ENCODE peak calls at places on chromosomes 11 and 22, in six cellular contexts. One of them, this sample, is unnamed.
A peak's percentile ranks its signal among the peaks of the same experiment; 100 is the strongest.

GRCh38 chr11:118838905-118839553 is 44.7 kb upstream of the CXCR5 start:
- ATAC-seq in central memory CD8-positive, alpha-beta T cell: no peak
- ATAC-seq in PC-3: no peak
- ATAC-seq in CD4-positive, alpha-beta T cell: no peak
- ATAC-seq in T-helper 17 cell: no peak
- ATAC-seq in activated CD4-positive, alpha-beta T cell treated with anti-CD3 and anti-CD28 coated beads for 36 hours: peak; percentile 43
- ATAC-seq in this sample: no peak

GRCh38 chr11:130369141-130369691 is 54.5 kb upstream of the ZBTB44 start:
- ATAC-seq in activated CD4-positive, alpha-beta T cell treated with anti-CD3 and anti-CD28 coated beads for 36 hours: no peak
- ATAC-seq in PC-3: no peak
- ATAC-seq in T-helper 17 cell: no peak
- ATAC-seq in CD4-positive, alpha-beta T cell: no peak
- ATAC-seq in central memory CD8-positive, alpha-beta T cell: no peak
- ATAC-seq in this sample: peak; percentile 21

GRCh38 chr11:46611526-46612304 is 5.3 kb downstream of the HARBI1 start:
- ATAC-seq in PC-3: no peak
- ATAC-seq in T-helper 17 cell: no peak
- ATAC-seq in central memory CD8-positive, alpha-beta T cell: no peak
- ATAC-seq in activated CD4-positive, alpha-beta T cell treated with anti-CD3 and anti-CD28 coated beads for 36 hours: no peak
- ATAC-seq in CD4-positive, alpha-beta T cell: no peak
- ATAC-seq in this sample: no peak

GRCh38 chr11:32594272-32594671 is 10.6 kb downstream of the EIF3M start:
- ATAC-seq in activated CD4-positive, alpha-beta T cell treated with anti-CD3 and anti-CD28 coated beads for 36 hours: peak; percentile 54
- ATAC-seq in PC-3: no peak
- ATAC-seq in T-helper 17 cell: no peak
- ATAC-seq in CD4-positive, alpha-beta T cell: no peak
- ATAC-seq in central memory CD8-positive, alpha-beta T cell: no peak
- ATAC-seq in this sample: no peak

GRCh38 chr11:30585067-30585891 is 874 bp downstream of the MPPED2 start:
- ATAC-seq in CD4-positive, alpha-beta T cell: peak; percentile 27
- ATAC-seq in activated CD4-positive, alpha-beta T cell treated with anti-CD3 and anti-CD28 coated beads for 36 hours: peak; percentile 57
- ATAC-seq in T-helper 17 cell: no peak
- ATAC-seq in PC-3: no peak
- ATAC-seq in central memory CD8-positive, alpha-beta T cell: peak; percentile 32
- ATAC-seq in this sample: peak; percentile 42

GRCh38 chr22:31861226-31861840 is 83.0 kb upstream of the YWHAH start:
- ATAC-seq in activated CD4-positive, alpha-beta T cell treated with anti-CD3 and anti-CD28 coated beads for 36 hours: peak; percentile 88
- ATAC-seq in CD4-positive, alpha-beta T cell: no peak
- ATAC-seq in T-helper 17 cell: no peak
- ATAC-seq in PC-3: peak; percentile 43
- ATAC-seq in central memory CD8-positive, alpha-beta T cell: no peak
- ATAC-seq in this sample: peak; percentile 24

GRCh38 chr22:46072030-46072881 is 78.1 kb upstream of the PPARA start:
- ATAC-seq in activated CD4-positive, alpha-beta T cell treated with anti-CD3 and anti-CD28 coated beads for 36 hours: peak; percentile 12
- ATAC-seq in CD4-positive, alpha-beta T cell: peak; percentile 3
- ATAC-seq in PC-3: no peak
- ATAC-seq in central memory CD8-positive, alpha-beta T cell: no peak
- ATAC-seq in T-helper 17 cell: peak; percentile 22
- ATAC-seq in this sample: no peak

GRCh38 chr11:128598755-128599154 is 11.4 kb upstream of the ETS1 start:
- ATAC-seq in CD4-positive, alpha-beta T cell: no peak
- ATAC-seq in activated CD4-positive, alpha-beta T cell treated with anti-CD3 and anti-CD28 coated beads for 36 hours: no peak
- ATAC-seq in PC-3: no peak
- ATAC-seq in T-helper 17 cell: no peak
- ATAC-seq in central memory CD8-positive, alpha-beta T cell: no peak
- ATAC-seq in this sample: no peak

GRCh38 chr11:132050577-132051180 is 680.3 kb downstream of the NTM start:
- ATAC-seq in central memory CD8-positive, alpha-beta T cell: no peak
- ATAC-seq in activated CD4-positive, alpha-beta T cell treated with anti-CD3 and anti-CD28 coated beads for 36 hours: no peak
- ATAC-seq in T-helper 17 cell: no peak
- ATAC-seq in CD4-positive, alpha-beta T cell: no peak
- ATAC-seq in PC-3: no peak
- ATAC-seq in this sample: peak; percentile 83

GRCh38 chr11:92285776-92286175 is 61.2 kb downstream of the FAT3 start:
- ATAC-seq in CD4-positive, alpha-beta T cell: no peak
- ATAC-seq in PC-3: no peak
- ATAC-seq in activated CD4-positive, alpha-beta T cell treated with anti-CD3 and anti-CD28 coated beads for 36 hours: no peak
- ATAC-seq in central memory CD8-positive, alpha-beta T cell: no peak
- ATAC-seq in T-helper 17 cell: no peak
- ATAC-seq in this sample: no peak

GRCh38 chr11:129315781-129316579 is 59.7 kb upstream of the BARX2 start:
- ATAC-seq in central memory CD8-positive, alpha-beta T cell: no peak
- ATAC-seq in PC-3: peak; percentile 72
- ATAC-seq in activated CD4-positive, alpha-beta T cell treated with anti-CD3 and anti-CD28 coated beads for 36 hours: no peak
- ATAC-seq in CD4-positive, alpha-beta T cell: no peak
- ATAC-seq in T-helper 17 cell: no peak
- ATAC-seq in this sample: no peak

GRCh38 chr11:71200761-71201160 is 51.6 kb downstream of the SHANK2 start:
- ATAC-seq in central memory CD8-positive, alpha-beta T cell: no peak
- ATAC-seq in T-helper 17 cell: no peak
- ATAC-seq in PC-3: no peak
- ATAC-seq in activated CD4-positive, alpha-beta T cell treated with anti-CD3 and anti-CD28 coated beads for 36 hours: no peak
- ATAC-seq in CD4-positive, alpha-beta T cell: no peak
- ATAC-seq in this sample: no peak

GRCh38 chr11:68924073-68924925 is 20.6 kb downstream of the IGHMBP2 start:
- ATAC-seq in T-helper 17 cell: no peak
- ATAC-seq in PC-3: no peak
- ATAC-seq in CD4-positive, alpha-beta T cell: no peak
- ATAC-seq in activated CD4-positive, alpha-beta T cell treated with anti-CD3 and anti-CD28 coated beads for 36 hours: no peak
- ATAC-seq in central memory CD8-positive, alpha-beta T cell: no peak
- ATAC-seq in this sample: no peak

GRCh38 chr22:44973829-44974228 is 36.0 kb downstream of the PHF21B start:
- ATAC-seq in T-helper 17 cell: no peak
- ATAC-seq in activated CD4-positive, alpha-beta T cell treated with anti-CD3 and anti-CD28 coated beads for 36 hours: no peak
- ATAC-seq in central memory CD8-positive, alpha-beta T cell: no peak
- ATAC-seq in CD4-positive, alpha-beta T cell: no peak
- ATAC-seq in PC-3: no peak
- ATAC-seq in this sample: no peak

GRCh38 chr11:68031136-68031459 is 617 bp downstream of the NDUFS8 start:
- ATAC-seq in activated CD4-positive, alpha-beta T cell treated with anti-CD3 and anti-CD28 coated beads for 36 hours: no peak
- ATAC-seq in PC-3: no peak
- ATAC-seq in CD4-positive, alpha-beta T cell: no peak
- ATAC-seq in T-helper 17 cell: no peak
- ATAC-seq in central memory CD8-positive, alpha-beta T cell: no peak
- ATAC-seq in this sample: peak; percentile 4

GRCh38 chr11:129267716-129268115 is 75.6 kb upstream of the ARHGAP32 start:
- ATAC-seq in CD4-positive, alpha-beta T cell: no peak
- ATAC-seq in T-helper 17 cell: no peak
- ATAC-seq in central memory CD8-positive, alpha-beta T cell: no peak
- ATAC-seq in PC-3: no peak
- ATAC-seq in activated CD4-positive, alpha-beta T cell treated with anti-CD3 and anti-CD28 coated beads for 36 hours: no peak
- ATAC-seq in this sample: no peak

GRCh38 chr11:121235057-121235456 is 57.5 kb upstream of the SC5D start:
- ATAC-seq in central memory CD8-positive, alpha-beta T cell: no peak
- ATAC-seq in activated CD4-positive, alpha-beta T cell treated with anti-CD3 and anti-CD28 coated beads for 36 hours: no peak
- ATAC-seq in PC-3: no peak
- ATAC-seq in T-helper 17 cell: no peak
- ATAC-seq in CD4-positive, alpha-beta T cell: no peak
- ATAC-seq in this sample: no peak

GRCh38 chr11:113256431-113257227 is 57.8 kb upstream of the TTC12 start:
- ATAC-seq in central memory CD8-positive, alpha-beta T cell: no peak
- ATAC-seq in T-helper 17 cell: no peak
- ATAC-seq in activated CD4-positive, alpha-beta T cell treated with anti-CD3 and anti-CD28 coated beads for 36 hours: no peak
- ATAC-seq in PC-3: no peak
- ATAC-seq in CD4-positive, alpha-beta T cell: no peak
- ATAC-seq in this sample: no peak

This sample was measured in SK-N-SH treated with all-trans-retinoic acid at 6 μM for 48 hours.